ENCODE peak calls at places on chromosome 1, in ten cellular contexts. A is activated CD8-positive, alpha-beta memory T cell treated with anti-CD3 and anti-CD28 coated beads, Interleukin-2, amount 50 U/mL, for 48 hours; S is germinal center; G is A549; O is LHCN-M2; E is T-helper 9 cell; H is stimulated activated CD4-positive, alpha-beta T cell treated with anti-CD3 and anti-CD28 coated beads, Interleukin-15, amount 100 ng/mL, for 1 hour; D is amniotic stem cell; R is caudate nucleus; C is CD8-positive, alpha-beta T cell. Y is an unnamed sample.

GRCh38 chr1:56137829-56138505 is 441.4 kb downstream of the PLPP3 start:
- DNase-seq in A (no peak), S (no peak), G (no peak), O (no peak), E (no peak), H (no peak), D (peak), R (no peak), C (no peak), Y (no peak)

GRCh38 chr1:95018602-95019369 is 54.0 kb downstream of the ALG14 start:
- DNase-seq in A (no peak), S (no peak), G (peak), O (peak), E (no peak), H (no peak), D (no peak), R (no peak), C (no peak), Y (no peak)

GRCh38 chr1:234934611-234935033 is 194.0 kb downstream of the TOMM20 start:
- DNase-seq in A (peak), S (no peak), G (no peak), O (peak), E (no peak), H (no peak), D (peak), R (no peak), C (no peak), Y (no peak)

GRCh38 chr1:92217721-92218120 is at the start of gene C1orf146:
- DNase-seq in A (no peak), S (no peak), G (no peak), O (no peak), E (no peak), H (no peak), D (no peak), R (no peak), C (no peak), Y (no peak)

GRCh38 chr1:111594128-111594693 is 25.4 kb upstream of the RAP1A start:
- DNase-seq in A (no peak), S (no peak), G (no peak), O (no peak), E (no peak), H (no peak), D (no peak), R (no peak), C (no peak), Y (no peak)

GRCh38 chr1:8731162-8731561 is 86.3 kb downstream of the RERE start:
- DNase-seq in A (no peak), S (no peak), G (no peak), O (no peak), E (no peak), H (no peak), D (no peak), R (no peak), C (no peak), Y (no peak)

GRCh38 chr1:69055223-69055622 is 512.5 kb upstream of the LRRC7 start:
- DNase-seq in A (no peak), S (no peak), G (no peak), O (peak), E (no peak), H (no peak), D (no peak), R (no peak), C (no peak), Y (no peak)

GRCh38 chr1:156082111-156083091 is at the start of gene MEX3A:
- DNase-seq in A (peak), S (peak), G (peak), O (peak), E (peak), H (peak), D (no peak), R (peak), C (peak), Y (peak)

GRCh38 chr1:226736908-226737818 is 1.9 kb downstream of the ITPKB start:
- DNase-seq in A (peak), S (peak), G (no peak), O (peak), E (peak), H (no peak), D (peak), R (no peak), C (peak), Y (peak)

GRCh38 chr1:10598088-10598712 is 123.5 kb downstream of the PEX14 start:
- DNase-seq in A (no peak), S (no peak), G (no peak), O (peak), E (no peak), H (no peak), D (no peak), R (no peak), C (no peak), Y (peak)

Y was measured in small intestine.